ENCODE peak calls at places on chromosomes 12 and 14, in nine cellular contexts. One of them, this sample, is unnamed. For H3K4me1, the result is how much of the 10 kb centered on the place peaks cover.

GRCh38 chr12:132717011-132717410 is 6.4 kb downstream of the PGAM5 start:
- DNase-seq in tibial artery: no peak
- DNase-seq in tibial nerve: no peak
- DNase-seq in GM23338: no peak
- DNase-seq in adrenal gland: no peak
- DNase-seq in breast epithelium: no peak
- DNase-seq in psoas muscle: no peak
- DNase-seq in cardiac muscle cell: no peak
- DNase-seq in kidney: no peak
- DNase-seq in this sample: no peak

GRCh38 chr12:132170094-132170636 is 25.9 kb downstream of the NOC4L start:
- DNase-seq in tibial artery: no peak
- DNase-seq in tibial nerve: no peak
- DNase-seq in GM23338: no peak
- DNase-seq in adrenal gland: no peak
- DNase-seq in breast epithelium: no peak
- DNase-seq in psoas muscle: peak
- DNase-seq in cardiac muscle cell: no peak
- DNase-seq in kidney: peak
- DNase-seq in this sample: no peak

GRCh38 chr12:116196752-116197718 is 80.5 kb downstream of the MED13L start:
- DNase-seq in tibial artery: no peak
- DNase-seq in tibial nerve: no peak
- DNase-seq in GM23338: no peak
- DNase-seq in adrenal gland: no peak
- DNase-seq in breast epithelium: no peak
- DNase-seq in psoas muscle: no peak
- DNase-seq in cardiac muscle cell: peak
- DNase-seq in kidney: no peak
- DNase-seq in this sample: no peak

GRCh38 chr12:67222302-67222701 is 46.9 kb upstream of the CAND1 start:
- DNase-seq in tibial artery: no peak
- DNase-seq in tibial nerve: no peak
- DNase-seq in GM23338: peak
- DNase-seq in adrenal gland: no peak
- DNase-seq in breast epithelium: no peak
- DNase-seq in psoas muscle: no peak
- DNase-seq in cardiac muscle cell: peak
- DNase-seq in kidney: no peak
- DNase-seq in this sample: no peak

GRCh38 chr12:127729381-127729780 is 537.6 kb upstream of the TMEM132C start:
- DNase-seq in tibial artery: no peak
- DNase-seq in tibial nerve: no peak
- DNase-seq in GM23338: no peak
- DNase-seq in adrenal gland: no peak
- DNase-seq in breast epithelium: no peak
- DNase-seq in psoas muscle: no peak
- DNase-seq in cardiac muscle cell: no peak
- DNase-seq in kidney: no peak
- DNase-seq in this sample: no peak

GRCh38 chr14:55477680-55478079 is 37.3 kb upstream of the TBPL2 start:
- DNase-seq in tibial artery: no peak
- DNase-seq in tibial nerve: no peak
- DNase-seq in GM23338: no peak
- DNase-seq in adrenal gland: no peak
- DNase-seq in breast epithelium: no peak
- DNase-seq in psoas muscle: no peak
- DNase-seq in cardiac muscle cell: peak
- DNase-seq in kidney: no peak
- DNase-seq in this sample: no peak

GRCh38 chr12:24378548-24379011 is 429.1 kb upstream of the SOX5 start:
- DNase-seq in tibial artery: no peak
- DNase-seq in tibial nerve: no peak
- DNase-seq in GM23338: peak
- DNase-seq in adrenal gland: no peak
- DNase-seq in breast epithelium: no peak
- DNase-seq in psoas muscle: no peak
- DNase-seq in cardiac muscle cell: no peak
- DNase-seq in kidney: no peak
- DNase-seq in this sample: no peak

GRCh38 chr12:55036326-55036725 is 16.6 kb downstream of the NEUROD4 start:
- DNase-seq in tibial artery: no peak
- DNase-seq in tibial nerve: no peak
- DNase-seq in GM23338: no peak
- DNase-seq in adrenal gland: no peak
- DNase-seq in breast epithelium: no peak
- DNase-seq in psoas muscle: no peak
- DNase-seq in cardiac muscle cell: no peak
- DNase-seq in kidney: no peak
- DNase-seq in this sample: no peak

GRCh38 chr12:62800707-62801400 is 134.1 kb downstream of the PPM1H start:
- DNase-seq in tibial artery: no peak
- DNase-seq in tibial nerve: no peak
- DNase-seq in GM23338: no peak
- DNase-seq in adrenal gland: no peak
- DNase-seq in breast epithelium: no peak
- DNase-seq in psoas muscle: no peak
- DNase-seq in cardiac muscle cell: no peak
- DNase-seq in kidney: no peak
- DNase-seq in this sample: no peak

GRCh38 chr12:104460973-104461693 is 4.4 kb downstream of the CHST11 start:
- DNase-seq in tibial artery: no peak
- DNase-seq in tibial nerve: no peak
- DNase-seq in GM23338: no peak
- DNase-seq in adrenal gland: no peak
- DNase-seq in breast epithelium: no peak
- DNase-seq in psoas muscle: no peak
- DNase-seq in cardiac muscle cell: no peak
- DNase-seq in kidney: no peak
- DNase-seq in this sample: no peak

GRCh38 chr14:68449565-68450295 is 343.1 kb downstream of the ZFP36L1 start:
- DNase-seq in tibial artery: no peak
- DNase-seq in tibial nerve: no peak
- DNase-seq in GM23338: peak
- DNase-seq in adrenal gland: no peak
- DNase-seq in breast epithelium: no peak
- DNase-seq in psoas muscle: no peak
- DNase-seq in cardiac muscle cell: no peak
- DNase-seq in kidney: no peak
- DNase-seq in this sample: no peak

GRCh38 chr12:78880078-78880477 is 15.5 kb downstream of the SYT1 start:
- DNase-seq in tibial artery: no peak
- DNase-seq in tibial nerve: no peak
- DNase-seq in GM23338: peak
- DNase-seq in adrenal gland: no peak
- DNase-seq in breast epithelium: no peak
- DNase-seq in psoas muscle: no peak
- DNase-seq in cardiac muscle cell: no peak
- DNase-seq in kidney: no peak
- DNase-seq in this sample: no peak

GRCh38 chr14:101457936-101458535 is 103.3 kb upstream of the DIO3 start:
- DNase-seq in tibial artery: peak
- DNase-seq in tibial nerve: no peak
- DNase-seq in GM23338: peak
- DNase-seq in adrenal gland: no peak
- DNase-seq in breast epithelium: no peak
- DNase-seq in psoas muscle: no peak
- DNase-seq in cardiac muscle cell: no peak
- DNase-seq in kidney: no peak
- DNase-seq in this sample: no peak

GRCh38 chr12:50043854-50044253 is 13.5 kb upstream of the ASIC1 start:
- DNase-seq in tibial artery: peak
- DNase-seq in tibial nerve: no peak
- DNase-seq in GM23338: no peak
- DNase-seq in adrenal gland: no peak
- DNase-seq in breast epithelium: no peak
- DNase-seq in psoas muscle: no peak
- DNase-seq in cardiac muscle cell: no peak
- DNase-seq in kidney: no peak
- DNase-seq in this sample: no peak

DNA sequence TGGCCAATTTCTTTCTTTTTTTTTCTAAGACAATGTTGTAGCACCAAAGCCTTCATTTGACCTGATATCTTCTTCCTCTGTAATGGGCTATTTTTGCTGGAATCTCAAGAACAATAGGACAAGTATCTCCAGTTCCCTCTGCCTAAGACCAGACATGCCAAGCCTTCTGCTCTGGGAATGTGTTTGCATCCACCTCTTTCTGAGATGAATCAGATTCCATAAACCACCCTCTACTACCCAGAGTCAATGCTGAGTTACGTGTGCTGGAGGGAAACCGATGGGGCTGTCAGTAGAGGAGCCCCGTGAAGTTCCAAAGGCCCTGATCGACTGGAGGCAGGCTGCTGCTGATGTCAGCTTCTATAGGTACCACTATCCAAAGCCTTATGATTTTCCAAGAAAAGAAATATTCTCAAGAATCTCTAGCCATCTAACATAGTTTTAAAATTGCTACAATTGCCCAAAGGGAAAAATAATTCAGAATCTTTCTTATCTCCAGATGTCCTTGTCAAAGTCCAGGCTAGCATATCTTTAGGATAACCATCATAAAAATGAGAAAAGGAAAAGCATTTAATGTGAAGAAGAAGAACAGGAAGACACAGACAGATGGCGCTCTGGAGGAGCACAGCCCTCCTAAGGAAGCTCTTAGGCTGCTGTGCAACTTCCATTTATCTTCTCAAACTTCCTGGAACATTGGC is 101.9 kb downstream of the SLC8A3 start:
- DNase-seq in tibial artery: no peak
- DNase-seq in tibial nerve: no peak
- DNase-seq in GM23338: peak
- DNase-seq in adrenal gland: peak
- DNase-seq in breast epithelium: no peak
- DNase-seq in psoas muscle: peak
- DNase-seq in cardiac muscle cell: peak
- DNase-seq in kidney: no peak
- DNase-seq in this sample: no peak
- H3K4me1 ChIP-seq in tibial artery: under half
- H3K4me1 ChIP-seq in tibial nerve: under half
- H3K4me1 ChIP-seq in GM23338: under half
- H3K4me1 ChIP-seq in adrenal gland: under half
- H3K4me1 ChIP-seq in breast epithelium: under half
- H3K4me1 ChIP-seq in psoas muscle: under half
- H3K4me1 ChIP-seq in cardiac muscle cell: under half
- H3K4me1 ChIP-seq in kidney: under half
- H3K4me1 ChIP-seq in this sample: under half

DNA sequence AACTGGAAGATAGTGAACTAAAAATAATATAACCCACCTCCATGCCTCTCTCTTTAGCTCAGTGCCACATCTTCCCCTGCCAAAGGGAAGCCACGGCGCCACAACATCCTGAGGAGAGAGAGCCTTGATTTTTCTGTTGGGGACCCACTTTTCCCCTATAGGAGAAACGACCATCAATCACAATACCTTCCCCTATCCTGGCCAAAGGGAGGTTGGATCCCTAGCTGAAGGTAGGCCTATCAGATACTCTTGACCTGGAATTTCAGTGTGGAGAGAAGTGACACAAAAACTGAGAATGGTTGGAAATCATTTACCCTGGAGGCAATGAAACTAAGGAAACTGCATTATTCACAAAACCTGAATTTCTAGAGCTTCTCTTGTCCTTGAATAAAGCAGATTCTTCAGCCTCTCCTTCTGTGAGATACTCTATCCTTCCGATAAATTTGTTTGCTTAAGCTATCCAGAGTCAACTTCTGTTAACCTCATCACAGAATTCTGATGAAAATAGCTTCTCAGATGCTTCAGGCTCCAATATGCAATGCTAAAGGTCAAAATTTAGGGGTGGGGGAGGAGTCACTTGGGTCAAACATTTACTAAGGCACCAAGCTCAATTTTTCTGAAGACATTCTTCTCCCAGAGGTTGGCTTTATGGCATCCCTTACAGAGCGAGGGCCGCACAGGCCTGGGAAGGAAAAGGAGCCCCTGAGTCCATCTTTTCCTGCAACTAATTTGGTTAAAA is 27.0 kb upstream of the DUSP6 start:
- DNase-seq in tibial artery: no peak
- DNase-seq in tibial nerve: no peak
- DNase-seq in GM23338: no peak
- DNase-seq in adrenal gland: no peak
- DNase-seq in breast epithelium: no peak
- DNase-seq in psoas muscle: no peak
- DNase-seq in cardiac muscle cell: no peak
- DNase-seq in kidney: no peak
- DNase-seq in this sample: no peak
- H3K27ac ChIP-seq in tibial artery: no peak
- H3K27ac ChIP-seq in tibial nerve: no peak
- H3K27ac ChIP-seq in GM23338: no peak
- H3K27ac ChIP-seq in adrenal gland: no peak
- H3K27ac ChIP-seq in breast epithelium: no peak
- H3K27ac ChIP-seq in psoas muscle: no peak
- H3K27ac ChIP-seq in cardiac muscle cell: peak
- H3K27ac ChIP-seq in kidney: peak
- H3K27ac ChIP-seq in this sample: no peak

DNA sequence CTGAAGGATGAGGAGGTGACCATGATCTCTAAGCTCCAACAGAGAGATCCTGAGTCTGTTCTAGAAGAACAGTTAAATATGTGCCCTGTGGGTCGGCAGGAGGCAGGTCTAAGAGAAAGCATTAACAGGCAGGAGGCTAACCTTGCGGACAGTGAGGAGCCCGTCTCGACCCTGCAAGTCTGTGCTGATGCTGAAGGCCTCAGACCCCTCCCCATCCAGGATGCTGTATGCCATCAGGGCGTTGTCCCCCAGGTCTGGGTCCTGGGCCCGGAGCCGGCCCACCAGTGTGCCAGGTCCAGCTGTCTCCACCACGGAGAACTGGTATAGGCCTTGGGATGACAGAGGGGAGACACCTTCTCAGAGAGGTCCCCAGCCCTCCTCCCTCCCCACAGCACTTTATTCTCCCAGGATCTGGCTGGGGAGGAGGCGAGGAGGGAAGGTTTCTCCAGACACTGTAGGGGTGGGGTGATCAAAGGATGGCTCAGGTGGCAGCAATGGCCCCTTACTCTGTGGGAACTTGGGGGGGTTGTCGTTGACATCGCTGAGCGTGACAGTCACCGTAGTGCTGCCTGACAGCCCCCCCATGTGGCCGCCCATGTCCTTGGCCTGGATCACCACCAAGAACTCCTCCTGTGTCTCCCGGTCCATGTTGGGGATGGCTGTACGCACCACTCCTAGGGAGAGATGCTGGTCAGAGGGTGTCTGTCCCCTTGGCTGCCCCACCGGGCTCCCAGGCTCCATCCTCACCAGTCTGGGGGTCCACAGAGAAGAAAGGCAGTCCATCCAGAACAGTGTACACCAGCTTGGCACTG is 3.1 kb downstream of the CDH24 start:
- DNase-seq in tibial artery: peak
- DNase-seq in tibial nerve: no peak
- DNase-seq in GM23338: peak
- DNase-seq in adrenal gland: no peak
- DNase-seq in breast epithelium: no peak
- DNase-seq in psoas muscle: no peak
- DNase-seq in cardiac muscle cell: peak
- DNase-seq in kidney: peak
- DNase-seq in this sample: no peak
- TF ChIP-seq CTCF in tibial artery: no peak
- TF ChIP-seq CTCF in tibial nerve: no peak
- TF ChIP-seq CTCF in GM23338: peak
- TF ChIP-seq CTCF in adrenal gland: no peak
- TF ChIP-seq CTCF in breast epithelium: no peak
- TF ChIP-seq CTCF in psoas muscle: peak
- TF ChIP-seq CTCF in cardiac muscle cell: peak
- TF ChIP-seq CTCF in kidney: peak
- TF ChIP-seq CTCF in this sample: peak

GRCh38 chr14:103391048-103391447 is 5.8 kb downstream of the MARK3 start:
- DNase-seq in tibial artery: no peak
- DNase-seq in tibial nerve: no peak
- DNase-seq in GM23338: peak
- DNase-seq in adrenal gland: peak
- DNase-seq in breast epithelium: no peak
- DNase-seq in psoas muscle: no peak
- DNase-seq in cardiac muscle cell: peak
- DNase-seq in kidney: no peak
- DNase-seq in this sample: no peak
- H3K4me1 ChIP-seq in tibial artery: half or more
- H3K4me1 ChIP-seq in tibial nerve: under half
- H3K4me1 ChIP-seq in GM23338: under half
- H3K4me1 ChIP-seq in adrenal gland: half or more
- H3K4me1 ChIP-seq in breast epithelium: under half
- H3K4me1 ChIP-seq in psoas muscle: half or more
- H3K4me1 ChIP-seq in cardiac muscle cell: under half
- H3K4me1 ChIP-seq in kidney: under half
- H3K4me1 ChIP-seq in this sample: half or more